ENCODE peak calls at places on chromosomes 11 and 22, in ten cellular contexts. One of them, this sample, is unnamed.

GRCh38 chr22:20810645-20811044 is 36.7 kb downstream of the SERPIND1 start:
- DNase-seq in lower lobe of right lung: no peak
- DNase-seq in sigmoid colon: no peak
- DNase-seq in mucosa of descending colon: no peak
- DNase-seq in naive thymus-derived CD4-positive, alpha-beta T cell: peak
- DNase-seq in neuronal stem cell: no peak
- DNase-seq in CD8-positive, alpha-beta memory T cell: peak
- DNase-seq in fibroblast of lung: no peak
- DNase-seq in CD4-positive, CD25-positive, alpha-beta regulatory T cell: no peak
- DNase-seq in coronary artery: no peak
- DNase-seq in this sample: no peak

GRCh38 chr11:82899191-82899820 is 924 bp downstream of the PRCP start:
- DNase-seq in CD8-positive, alpha-beta memory T cell: peak
- DNase-seq in neuronal stem cell: no peak
- DNase-seq in sigmoid colon: no peak
- DNase-seq in naive thymus-derived CD4-positive, alpha-beta T cell: peak
- DNase-seq in coronary artery: no peak
- DNase-seq in fibroblast of lung: no peak
- DNase-seq in lower lobe of right lung: no peak
- DNase-seq in mucosa of descending colon: peak
- DNase-seq in CD4-positive, CD25-positive, alpha-beta regulatory T cell: peak
- DNase-seq in this sample: no peak

GRCh38 chr11:64745219-64745522 is 1.2 kb upstream of the RASGRP2 start:
- DNase-seq in fibroblast of lung: no peak
- DNase-seq in sigmoid colon: peak
- DNase-seq in CD8-positive, alpha-beta memory T cell: peak
- DNase-seq in CD4-positive, CD25-positive, alpha-beta regulatory T cell: peak
- DNase-seq in neuronal stem cell: no peak
- DNase-seq in lower lobe of right lung: peak
- DNase-seq in coronary artery: no peak
- DNase-seq in naive thymus-derived CD4-positive, alpha-beta T cell: peak
- DNase-seq in mucosa of descending colon: peak
- DNase-seq in this sample: no peak

GRCh38 chr11:47104337-47104950 is 72.2 kb downstream of the ARFGAP2 start:
- DNase-seq in coronary artery: no peak
- DNase-seq in sigmoid colon: no peak
- DNase-seq in fibroblast of lung: peak
- DNase-seq in lower lobe of right lung: no peak
- DNase-seq in mucosa of descending colon: no peak
- DNase-seq in neuronal stem cell: peak
- DNase-seq in CD4-positive, CD25-positive, alpha-beta regulatory T cell: no peak
- DNase-seq in naive thymus-derived CD4-positive, alpha-beta T cell: no peak
- DNase-seq in CD8-positive, alpha-beta memory T cell: no peak
- DNase-seq in this sample: peak

GRCh38 chr22:36325163-36326031 is 62.4 kb downstream of the MYH9 start:
- DNase-seq in naive thymus-derived CD4-positive, alpha-beta T cell: no peak
- DNase-seq in coronary artery: peak
- DNase-seq in mucosa of descending colon: peak
- DNase-seq in sigmoid colon: peak
- DNase-seq in CD8-positive, alpha-beta memory T cell: no peak
- DNase-seq in fibroblast of lung: peak
- DNase-seq in CD4-positive, CD25-positive, alpha-beta regulatory T cell: no peak
- DNase-seq in neuronal stem cell: no peak
- DNase-seq in lower lobe of right lung: peak
- DNase-seq in this sample: peak

GRCh38 chr22:46064236-46064965 is 85.9 kb upstream of the PPARA start:
- DNase-seq in CD8-positive, alpha-beta memory T cell: no peak
- DNase-seq in sigmoid colon: peak
- DNase-seq in CD4-positive, CD25-positive, alpha-beta regulatory T cell: no peak
- DNase-seq in mucosa of descending colon: no peak
- DNase-seq in naive thymus-derived CD4-positive, alpha-beta T cell: no peak
- DNase-seq in coronary artery: peak
- DNase-seq in neuronal stem cell: no peak
- DNase-seq in fibroblast of lung: no peak
- DNase-seq in lower lobe of right lung: peak
- DNase-seq in this sample: no peak

GRCh38 chr11:79366218-79366617 is 74.6 kb downstream of the TENM4 start:
- DNase-seq in CD8-positive, alpha-beta memory T cell: no peak
- DNase-seq in neuronal stem cell: no peak
- DNase-seq in CD4-positive, CD25-positive, alpha-beta regulatory T cell: no peak
- DNase-seq in sigmoid colon: no peak
- DNase-seq in fibroblast of lung: no peak
- DNase-seq in mucosa of descending colon: no peak
- DNase-seq in naive thymus-derived CD4-positive, alpha-beta T cell: no peak
- DNase-seq in coronary artery: no peak
- DNase-seq in lower lobe of right lung: no peak
- DNase-seq in this sample: no peak

GRCh38 chr11:115255006-115255762 is 249.0 kb downstream of the CADM1 start:
- DNase-seq in CD4-positive, CD25-positive, alpha-beta regulatory T cell: no peak
- DNase-seq in naive thymus-derived CD4-positive, alpha-beta T cell: no peak
- DNase-seq in sigmoid colon: no peak
- DNase-seq in CD8-positive, alpha-beta memory T cell: no peak
- DNase-seq in coronary artery: no peak
- DNase-seq in fibroblast of lung: no peak
- DNase-seq in mucosa of descending colon: no peak
- DNase-seq in lower lobe of right lung: no peak
- DNase-seq in neuronal stem cell: no peak
- DNase-seq in this sample: no peak

GRCh38 chr22:49925525-49926128 is 7.2 kb downstream of the CRELD2 start:
- DNase-seq in fibroblast of lung: no peak
- DNase-seq in lower lobe of right lung: no peak
- DNase-seq in sigmoid colon: no peak
- DNase-seq in CD4-positive, CD25-positive, alpha-beta regulatory T cell: peak
- DNase-seq in coronary artery: no peak
- DNase-seq in mucosa of descending colon: peak
- DNase-seq in CD8-positive, alpha-beta memory T cell: peak
- DNase-seq in naive thymus-derived CD4-positive, alpha-beta T cell: peak
- DNase-seq in neuronal stem cell: no peak
- DNase-seq in this sample: no peak

GRCh38 chr11:116691779-116692178 is 81.0 kb downstream of the BUD13 start:
- DNase-seq in sigmoid colon: peak
- DNase-seq in neuronal stem cell: peak
- DNase-seq in CD4-positive, CD25-positive, alpha-beta regulatory T cell: peak
- DNase-seq in coronary artery: no peak
- DNase-seq in fibroblast of lung: peak
- DNase-seq in lower lobe of right lung: peak
- DNase-seq in mucosa of descending colon: peak
- DNase-seq in naive thymus-derived CD4-positive, alpha-beta T cell: peak
- DNase-seq in CD8-positive, alpha-beta memory T cell: peak
- DNase-seq in this sample: no peak

GRCh38 chr11:70527046-70527395 is 128.7 kb downstream of the CTTN start:
- DNase-seq in CD4-positive, CD25-positive, alpha-beta regulatory T cell: no peak
- DNase-seq in fibroblast of lung: no peak
- DNase-seq in neuronal stem cell: no peak
- DNase-seq in coronary artery: no peak
- DNase-seq in mucosa of descending colon: no peak
- DNase-seq in lower lobe of right lung: peak
- DNase-seq in naive thymus-derived CD4-positive, alpha-beta T cell: no peak
- DNase-seq in sigmoid colon: no peak
- DNase-seq in CD8-positive, alpha-beta memory T cell: no peak
- DNase-seq in this sample: no peak
- H3K4me3 ChIP-seq in CD4-positive, CD25-positive, alpha-beta regulatory T cell: no peak
- H3K4me3 ChIP-seq in fibroblast of lung: no peak
- H3K4me3 ChIP-seq in neuronal stem cell: no peak
- H3K4me3 ChIP-seq in coronary artery: no peak
- H3K4me3 ChIP-seq in mucosa of descending colon: no peak
- H3K4me3 ChIP-seq in lower lobe of right lung: no peak
- H3K4me3 ChIP-seq in naive thymus-derived CD4-positive, alpha-beta T cell: no peak
- H3K4me3 ChIP-seq in sigmoid colon: no peak
- H3K4me3 ChIP-seq in CD8-positive, alpha-beta memory T cell: no peak
- H3K4me3 ChIP-seq in this sample: no peak

GRCh38 chr11:29018631-29019030 is 910.4 kb downstream of the METTL15 start:
- DNase-seq in CD4-positive, CD25-positive, alpha-beta regulatory T cell: no peak
- DNase-seq in sigmoid colon: no peak
- DNase-seq in neuronal stem cell: no peak
- DNase-seq in mucosa of descending colon: no peak
- DNase-seq in CD8-positive, alpha-beta memory T cell: no peak
- DNase-seq in naive thymus-derived CD4-positive, alpha-beta T cell: no peak
- DNase-seq in fibroblast of lung: peak
- DNase-seq in coronary artery: no peak
- DNase-seq in lower lobe of right lung: no peak
- DNase-seq in this sample: peak
- H3K4me3 ChIP-seq in CD4-positive, CD25-positive, alpha-beta regulatory T cell: no peak
- H3K4me3 ChIP-seq in sigmoid colon: no peak
- H3K4me3 ChIP-seq in neuronal stem cell: no peak
- H3K4me3 ChIP-seq in mucosa of descending colon: no peak
- H3K4me3 ChIP-seq in CD8-positive, alpha-beta memory T cell: no peak
- H3K4me3 ChIP-seq in naive thymus-derived CD4-positive, alpha-beta T cell: no peak
- H3K4me3 ChIP-seq in fibroblast of lung: no peak
- H3K4me3 ChIP-seq in coronary artery: no peak
- H3K4me3 ChIP-seq in lower lobe of right lung: no peak
- H3K4me3 ChIP-seq in this sample: no peak

DNA sequence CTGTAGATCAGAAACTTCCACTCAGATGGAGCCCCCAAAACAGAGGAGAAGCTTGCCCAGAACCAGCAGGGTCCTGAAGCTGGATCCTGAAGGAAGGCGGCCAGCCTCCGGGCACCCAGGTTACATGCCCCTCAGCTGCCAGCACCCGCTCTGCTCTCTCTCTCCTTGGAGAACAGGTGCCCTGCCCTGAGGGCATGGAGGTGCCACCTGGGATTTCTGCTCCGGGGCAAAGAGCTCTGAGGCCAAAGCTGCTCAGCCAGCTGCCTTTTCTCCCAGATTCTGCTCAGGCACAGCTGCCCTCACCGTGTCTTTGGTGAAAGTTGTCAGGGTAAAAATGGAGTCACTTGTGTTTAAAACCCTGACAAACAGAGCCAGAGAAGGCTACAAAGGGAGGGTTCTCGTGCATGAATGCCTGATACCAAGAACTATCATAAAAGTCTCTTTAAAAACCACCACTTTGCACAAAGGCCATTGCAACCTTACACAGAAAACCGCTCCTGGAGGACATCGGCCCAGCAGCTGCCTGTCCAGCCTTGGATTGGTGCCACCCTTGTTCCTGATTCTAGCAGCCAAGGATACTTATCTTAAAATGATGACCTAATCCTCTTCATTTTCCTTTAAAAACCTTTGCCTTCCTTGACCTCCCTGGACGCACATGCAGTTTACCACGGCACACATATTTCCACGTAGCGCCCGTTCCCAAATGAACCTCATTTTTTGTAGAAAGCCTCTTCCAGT is 140.0 kb downstream of the CACNA1I start:
- DNase-seq in mucosa of descending colon: peak
- DNase-seq in lower lobe of right lung: no peak
- DNase-seq in naive thymus-derived CD4-positive, alpha-beta T cell: no peak
- DNase-seq in sigmoid colon: no peak
- DNase-seq in coronary artery: no peak
- DNase-seq in fibroblast of lung: peak
- DNase-seq in neuronal stem cell: no peak
- DNase-seq in CD8-positive, alpha-beta memory T cell: no peak
- DNase-seq in CD4-positive, CD25-positive, alpha-beta regulatory T cell: no peak
- DNase-seq in this sample: no peak
- H3K4me3 ChIP-seq in mucosa of descending colon: no peak
- H3K4me3 ChIP-seq in lower lobe of right lung: no peak
- H3K4me3 ChIP-seq in naive thymus-derived CD4-positive, alpha-beta T cell: no peak
- H3K4me3 ChIP-seq in sigmoid colon: no peak
- H3K4me3 ChIP-seq in coronary artery: no peak
- H3K4me3 ChIP-seq in fibroblast of lung: no peak
- H3K4me3 ChIP-seq in neuronal stem cell: no peak
- H3K4me3 ChIP-seq in CD8-positive, alpha-beta memory T cell: no peak
- H3K4me3 ChIP-seq in CD4-positive, CD25-positive, alpha-beta regulatory T cell: no peak
- H3K4me3 ChIP-seq in this sample: no peak

GRCh38 chr22:28442264-28442950 is 237.2 kb downstream of the TTC28 start:
- DNase-seq in CD4-positive, CD25-positive, alpha-beta regulatory T cell: peak
- DNase-seq in naive thymus-derived CD4-positive, alpha-beta T cell: peak
- DNase-seq in mucosa of descending colon: peak
- DNase-seq in sigmoid colon: peak
- DNase-seq in CD8-positive, alpha-beta memory T cell: peak
- DNase-seq in neuronal stem cell: peak
- DNase-seq in fibroblast of lung: peak
- DNase-seq in lower lobe of right lung: peak
- DNase-seq in coronary artery: peak
- DNase-seq in this sample: no peak

GRCh38 chr22:28438183-28438778 is 241.4 kb downstream of the TTC28 start:
- DNase-seq in fibroblast of lung: no peak
- DNase-seq in naive thymus-derived CD4-positive, alpha-beta T cell: no peak
- DNase-seq in neuronal stem cell: no peak
- DNase-seq in coronary artery: no peak
- DNase-seq in mucosa of descending colon: no peak
- DNase-seq in CD8-positive, alpha-beta memory T cell: no peak
- DNase-seq in sigmoid colon: no peak
- DNase-seq in lower lobe of right lung: no peak
- DNase-seq in CD4-positive, CD25-positive, alpha-beta regulatory T cell: no peak
- DNase-seq in this sample: no peak

GRCh38 chr22:28441720-28442263 is 237.8 kb downstream of the TTC28 start:
- DNase-seq in naive thymus-derived CD4-positive, alpha-beta T cell: no peak
- DNase-seq in coronary artery: no peak
- DNase-seq in mucosa of descending colon: peak
- DNase-seq in sigmoid colon: no peak
- DNase-seq in CD4-positive, CD25-positive, alpha-beta regulatory T cell: no peak
- DNase-seq in lower lobe of right lung: no peak
- DNase-seq in fibroblast of lung: no peak
- DNase-seq in CD8-positive, alpha-beta memory T cell: no peak
- DNase-seq in neuronal stem cell: peak
- DNase-seq in this sample: no peak

GRCh38 chr22:28442951-28443876 is 236.4 kb downstream of the TTC28 start:
- DNase-seq in mucosa of descending colon: peak
- DNase-seq in coronary artery: no peak
- DNase-seq in sigmoid colon: peak
- DNase-seq in lower lobe of right lung: peak
- DNase-seq in neuronal stem cell: peak
- DNase-seq in CD8-positive, alpha-beta memory T cell: peak
- DNase-seq in naive thymus-derived CD4-positive, alpha-beta T cell: peak
- DNase-seq in fibroblast of lung: peak
- DNase-seq in CD4-positive, CD25-positive, alpha-beta regulatory T cell: peak
- DNase-seq in this sample: no peak

GRCh38 chr22:28440517-28441366 is 238.9 kb downstream of the TTC28 start:
- DNase-seq in fibroblast of lung: peak
- DNase-seq in coronary artery: no peak
- DNase-seq in CD4-positive, CD25-positive, alpha-beta regulatory T cell: no peak
- DNase-seq in mucosa of descending colon: no peak
- DNase-seq in sigmoid colon: no peak
- DNase-seq in CD8-positive, alpha-beta memory T cell: no peak
- DNase-seq in neuronal stem cell: no peak
- DNase-seq in lower lobe of right lung: no peak
- DNase-seq in naive thymus-derived CD4-positive, alpha-beta T cell: no peak
- DNase-seq in this sample: no peak
- H3K4me3 ChIP-seq in fibroblast of lung: no peak
- H3K4me3 ChIP-seq in coronary artery: peak
- H3K4me3 ChIP-seq in CD4-positive, CD25-positive, alpha-beta regulatory T cell: no peak
- H3K4me3 ChIP-seq in mucosa of descending colon: no peak
- H3K4me3 ChIP-seq in sigmoid colon: peak
- H3K4me3 ChIP-seq in CD8-positive, alpha-beta memory T cell: no peak
- H3K4me3 ChIP-seq in neuronal stem cell: no peak
- H3K4me3 ChIP-seq in lower lobe of right lung: peak
- H3K4me3 ChIP-seq in naive thymus-derived CD4-positive, alpha-beta T cell: no peak
- H3K4me3 ChIP-seq in this sample: no peak

GRCh38 chr22:26893034-26893710 is 235.8 kb downstream of the MIAT start:
- DNase-seq in sigmoid colon: no peak
- DNase-seq in CD8-positive, alpha-beta memory T cell: no peak
- DNase-seq in CD4-positive, CD25-positive, alpha-beta regulatory T cell: no peak
- DNase-seq in neuronal stem cell: no peak
- DNase-seq in coronary artery: peak
- DNase-seq in lower lobe of right lung: no peak
- DNase-seq in mucosa of descending colon: no peak
- DNase-seq in naive thymus-derived CD4-positive, alpha-beta T cell: no peak
- DNase-seq in fibroblast of lung: no peak
- DNase-seq in this sample: no peak
- H3K4me3 ChIP-seq in sigmoid colon: no peak
- H3K4me3 ChIP-seq in CD8-positive, alpha-beta memory T cell: no peak
- H3K4me3 ChIP-seq in CD4-positive, CD25-positive, alpha-beta regulatory T cell: no peak
- H3K4me3 ChIP-seq in neuronal stem cell: no peak
- H3K4me3 ChIP-seq in coronary artery: no peak
- H3K4me3 ChIP-seq in lower lobe of right lung: no peak
- H3K4me3 ChIP-seq in mucosa of descending colon: no peak
- H3K4me3 ChIP-seq in naive thymus-derived CD4-positive, alpha-beta T cell: no peak
- H3K4me3 ChIP-seq in fibroblast of lung: no peak
- H3K4me3 ChIP-seq in this sample: no peak

GRCh38 chr11:118304227-118304808 is at the start of gene CD3E:
- DNase-seq in mucosa of descending colon: no peak
- DNase-seq in coronary artery: no peak
- DNase-seq in lower lobe of right lung: no peak
- DNase-seq in CD4-positive, CD25-positive, alpha-beta regulatory T cell: peak
- DNase-seq in fibroblast of lung: no peak
- DNase-seq in sigmoid colon: no peak
- DNase-seq in CD8-positive, alpha-beta memory T cell: peak
- DNase-seq in naive thymus-derived CD4-positive, alpha-beta T cell: no peak
- DNase-seq in neuronal stem cell: no peak
- DNase-seq in this sample: no peak
- H3K4me3 ChIP-seq in mucosa of descending colon: no peak
- H3K4me3 ChIP-seq in coronary artery: no peak
- H3K4me3 ChIP-seq in lower lobe of right lung: peak
- H3K4me3 ChIP-seq in CD4-positive, CD25-positive, alpha-beta regulatory T cell: peak
- H3K4me3 ChIP-seq in fibroblast of lung: no peak
- H3K4me3 ChIP-seq in sigmoid colon: no peak
- H3K4me3 ChIP-seq in CD8-positive, alpha-beta memory T cell: peak
- H3K4me3 ChIP-seq in naive thymus-derived CD4-positive, alpha-beta T cell: peak
- H3K4me3 ChIP-seq in neuronal stem cell: no peak
- H3K4me3 ChIP-seq in this sample: no peak

This sample was measured in skeletal muscle cell.